ENCODE peak calls at places on chromosomes 5 and 9, in four cellular contexts. H is NCI-H1092; L is activated CD8-positive, alpha-beta memory T cell treated with anti-CD3 and anti-CD28 coated beads for 4 hours; M is cardiac muscle cell. C is an unnamed sample.

GRCh38 chr5:37915078-37915736 is 75.4 kb upstream of the GDNF start:
- DNase-seq in H (no peak), L (no peak), M (no peak), C (no peak)

GRCh38 chr9:132241840-132242620 is 80.2 kb downstream of the NTNG2 start:
- DNase-seq in H (no peak), L (peak), M (no peak), C (no peak)

GRCh38 chr9:127451681-127452480 is 571 bp downstream of the LRSAM1 start:
- DNase-seq in H (no peak), L (peak), M (peak), C (no peak)

GRCh38 chr9:106958955-106959657 is 96.1 kb downstream of the ZNF462 start:
- DNase-seq in H (no peak), L (no peak), M (no peak), C (no peak)

GRCh38 chr9:94875300-94876063 is 149.0 kb downstream of the AOPEP start:
- DNase-seq in H (no peak), L (no peak), M (no peak), C (no peak)

GRCh38 chr9:123710299-123710698 is 219.6 kb downstream of the DENND1A start:
- DNase-seq in H (no peak), L (no peak), M (no peak), C (no peak)

GRCh38 chr5:149618581-149619248 is 37.4 kb downstream of the ARHGEF37 start:
- DNase-seq in H (peak), L (no peak), M (peak), C (no peak)

GRCh38 chr9:18623201-18623600 is 149.2 kb downstream of the ADAMTSL1 start:
- DNase-seq in H (no peak), L (no peak), M (no peak), C (no peak)

GRCh38 chr5:96687812-96688453 is 25.8 kb downstream of the CAST start:
- DNase-seq in H (peak), L (no peak), M (peak), C (no peak)